ENCODE peak calls at places on chromosomes 12 and 14, in seven cellular contexts. One of them, this sample, is unnamed.

GRCh38 chr12:24979286-24979685 is 30.4 kb upstream of the BCAT1 start:
- DNase-seq in astrocyte: no peak
- DNase-seq in esophagus squamous epithelium: no peak
- DNase-seq in sigmoid colon: no peak
- DNase-seq in ovary: no peak
- DNase-seq in left lung: no peak
- DNase-seq in endodermal cell: no peak
- DNase-seq in this sample: no peak

GRCh38 chr14:61724133-61724532 is 28.8 kb downstream of the HIF1A start:
- DNase-seq in astrocyte: no peak
- DNase-seq in esophagus squamous epithelium: no peak
- DNase-seq in sigmoid colon: no peak
- DNase-seq in ovary: no peak
- DNase-seq in left lung: no peak
- DNase-seq in endodermal cell: no peak
- DNase-seq in this sample: no peak

GRCh38 chr12:1350055-1350933 is 244.1 kb downstream of the FBXL14 start:
- DNase-seq in astrocyte: peak
- DNase-seq in esophagus squamous epithelium: no peak
- DNase-seq in sigmoid colon: no peak
- DNase-seq in ovary: peak
- DNase-seq in left lung: no peak
- DNase-seq in endodermal cell: no peak
- DNase-seq in this sample: no peak

GRCh38 chr14:79656496-79656895 is 554.8 kb downstream of the DIO2 start:
- DNase-seq in astrocyte: no peak
- DNase-seq in esophagus squamous epithelium: no peak
- DNase-seq in sigmoid colon: no peak
- DNase-seq in ovary: no peak
- DNase-seq in left lung: no peak
- DNase-seq in endodermal cell: no peak
- DNase-seq in this sample: no peak

GRCh38 chr14:99531221-99532096 is 50.2 kb downstream of the CCNK start:
- DNase-seq in astrocyte: peak
- DNase-seq in esophagus squamous epithelium: no peak
- DNase-seq in sigmoid colon: no peak
- DNase-seq in ovary: no peak
- DNase-seq in left lung: no peak
- DNase-seq in endodermal cell: no peak
- DNase-seq in this sample: no peak

GRCh38 chr14:104121142-104121541 is 17.2 kb upstream of the KIF26A start:
- DNase-seq in astrocyte: no peak
- DNase-seq in esophagus squamous epithelium: no peak
- DNase-seq in sigmoid colon: no peak
- DNase-seq in ovary: no peak
- DNase-seq in left lung: no peak
- DNase-seq in endodermal cell: no peak
- DNase-seq in this sample: no peak

GRCh38 chr14:52877628-52878027 is 73.2 kb downstream of the FERMT2 start:
- DNase-seq in astrocyte: peak
- DNase-seq in esophagus squamous epithelium: no peak
- DNase-seq in sigmoid colon: no peak
- DNase-seq in ovary: no peak
- DNase-seq in left lung: no peak
- DNase-seq in endodermal cell: no peak
- DNase-seq in this sample: no peak

GRCh38 chr12:64587447-64587846 is 22.8 kb upstream of the RASSF3 start:
- DNase-seq in astrocyte: no peak
- DNase-seq in esophagus squamous epithelium: no peak
- DNase-seq in sigmoid colon: no peak
- DNase-seq in ovary: no peak
- DNase-seq in left lung: no peak
- DNase-seq in endodermal cell: peak
- DNase-seq in this sample: no peak

GRCh38 chr14:50335989-50336391 is 23.9 kb downstream of the DMAC2L start:
- DNase-seq in astrocyte: peak
- DNase-seq in esophagus squamous epithelium: no peak
- DNase-seq in sigmoid colon: no peak
- DNase-seq in ovary: no peak
- DNase-seq in left lung: no peak
- DNase-seq in endodermal cell: peak
- DNase-seq in this sample: peak

GRCh38 chr12:12356467-12356885 is 402 bp upstream of the BORCS5 start:
- DNase-seq in astrocyte: no peak
- DNase-seq in esophagus squamous epithelium: no peak
- DNase-seq in sigmoid colon: no peak
- DNase-seq in ovary: no peak
- DNase-seq in left lung: no peak
- DNase-seq in endodermal cell: no peak
- DNase-seq in this sample: no peak

GRCh38 chr12:22499445-22499844 is 44.9 kb downstream of the C2CD5 start:
- DNase-seq in astrocyte: no peak
- DNase-seq in esophagus squamous epithelium: no peak
- DNase-seq in sigmoid colon: no peak
- DNase-seq in ovary: no peak
- DNase-seq in left lung: no peak
- DNase-seq in endodermal cell: no peak
- DNase-seq in this sample: no peak
- H3K27ac ChIP-seq in astrocyte: no peak
- H3K27ac ChIP-seq in esophagus squamous epithelium: no peak
- H3K27ac ChIP-seq in sigmoid colon: no peak
- H3K27ac ChIP-seq in ovary: no peak
- H3K27ac ChIP-seq in left lung: no peak
- H3K27ac ChIP-seq in endodermal cell: no peak
- H3K27ac ChIP-seq in this sample: no peak

GRCh38 chr14:29056167-29056566 is 289.6 kb downstream of the FOXG1 start:
- DNase-seq in astrocyte: no peak
- DNase-seq in esophagus squamous epithelium: no peak
- DNase-seq in sigmoid colon: no peak
- DNase-seq in ovary: no peak
- DNase-seq in left lung: no peak
- DNase-seq in endodermal cell: no peak
- DNase-seq in this sample: no peak
- H3K27ac ChIP-seq in astrocyte: no peak
- H3K27ac ChIP-seq in esophagus squamous epithelium: no peak
- H3K27ac ChIP-seq in sigmoid colon: no peak
- H3K27ac ChIP-seq in ovary: no peak
- H3K27ac ChIP-seq in left lung: no peak
- H3K27ac ChIP-seq in endodermal cell: no peak
- H3K27ac ChIP-seq in this sample: no peak

GRCh38 chr12:95114766-95115450 is 41.5 kb upstream of the NR2C1 start:
- DNase-seq in astrocyte: peak
- DNase-seq in esophagus squamous epithelium: no peak
- DNase-seq in sigmoid colon: no peak
- DNase-seq in ovary: no peak
- DNase-seq in left lung: no peak
- DNase-seq in endodermal cell: no peak
- DNase-seq in this sample: no peak
- H3K27ac ChIP-seq in astrocyte: no peak
- H3K27ac ChIP-seq in esophagus squamous epithelium: peak
- H3K27ac ChIP-seq in sigmoid colon: peak
- H3K27ac ChIP-seq in ovary: no peak
- H3K27ac ChIP-seq in left lung: no peak
- H3K27ac ChIP-seq in endodermal cell: no peak
- H3K27ac ChIP-seq in this sample: no peak

GRCh38 chr12:110502449-110502738 is 263 bp downstream of the RAD9B start:
- DNase-seq in astrocyte: no peak
- DNase-seq in esophagus squamous epithelium: no peak
- DNase-seq in sigmoid colon: no peak
- DNase-seq in ovary: no peak
- DNase-seq in left lung: no peak
- DNase-seq in endodermal cell: no peak
- DNase-seq in this sample: no peak

GRCh38 chr12:110498984-110499706 is 2.8 kb downstream of the VPS29 start:
- DNase-seq in astrocyte: peak
- DNase-seq in esophagus squamous epithelium: no peak
- DNase-seq in sigmoid colon: no peak
- DNase-seq in ovary: no peak
- DNase-seq in left lung: no peak
- DNase-seq in endodermal cell: no peak
- DNase-seq in this sample: no peak

GRCh38 chr12:110503432-110503831 is 1.3 kb downstream of the RAD9B start:
- DNase-seq in astrocyte: no peak
- DNase-seq in esophagus squamous epithelium: no peak
- DNase-seq in sigmoid colon: no peak
- DNase-seq in ovary: no peak
- DNase-seq in left lung: no peak
- DNase-seq in endodermal cell: no peak
- DNase-seq in this sample: no peak

GRCh38 chr12:110501378-110501721 is 561 bp downstream of the VPS29 start:
- DNase-seq in astrocyte: peak
- DNase-seq in esophagus squamous epithelium: no peak
- DNase-seq in sigmoid colon: no peak
- DNase-seq in ovary: no peak
- DNase-seq in left lung: no peak
- DNase-seq in endodermal cell: no peak
- DNase-seq in this sample: no peak

DNA sequence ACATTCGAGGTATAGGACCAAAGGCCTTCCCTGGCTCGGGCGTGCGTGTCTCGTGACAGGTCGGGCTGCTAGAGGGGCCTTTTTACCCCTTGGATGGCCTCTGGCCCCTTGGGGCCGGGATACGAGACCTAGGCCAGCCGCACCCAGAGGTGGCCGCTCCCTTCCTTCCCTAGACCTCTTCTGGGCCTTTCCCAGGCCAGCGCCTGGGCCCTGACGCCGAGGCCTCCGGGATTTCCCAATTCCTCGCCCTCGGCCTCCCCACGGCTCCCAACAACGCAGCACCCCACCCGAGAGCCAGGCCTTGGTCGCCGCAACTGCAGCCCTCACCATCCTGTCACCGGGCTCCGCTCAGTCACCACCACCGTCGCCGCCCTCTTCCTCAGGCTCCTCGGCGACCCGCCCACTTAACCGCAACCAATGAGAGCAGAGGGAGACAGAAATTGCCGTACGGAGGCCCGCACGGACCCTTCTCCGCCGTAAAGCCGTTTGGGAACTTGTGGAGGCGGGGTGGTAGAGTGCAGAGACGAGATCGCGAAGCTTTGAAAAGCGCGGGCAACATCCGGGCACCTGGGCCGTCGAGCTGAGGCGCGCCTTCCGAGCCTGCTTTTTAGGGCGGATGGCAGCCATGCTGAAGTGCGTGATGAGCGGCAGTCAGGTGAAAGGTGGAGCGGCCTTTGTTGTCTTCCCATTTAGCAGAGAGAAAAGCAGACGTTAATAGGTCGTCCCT is at the start of the genes RAD9B and VPS29:
- DNase-seq in astrocyte: peak
- DNase-seq in esophagus squamous epithelium: peak
- DNase-seq in sigmoid colon: peak
- DNase-seq in ovary: peak
- DNase-seq in left lung: peak
- DNase-seq in endodermal cell: peak
- DNase-seq in this sample: peak
- H3K27ac ChIP-seq in astrocyte: peak
- H3K27ac ChIP-seq in esophagus squamous epithelium: peak
- H3K27ac ChIP-seq in sigmoid colon: peak
- H3K27ac ChIP-seq in ovary: peak
- H3K27ac ChIP-seq in left lung: peak
- H3K27ac ChIP-seq in endodermal cell: no peak
- H3K27ac ChIP-seq in this sample: peak

This sample was measured in substantia nigra.